ENCODE peak calls at places on chromosomes 11 and 22, in nine cellular contexts. S, T, C, G, H, V, X, B and Q are unnamed samples.

GRCh38 chr22:49799431-49800075 is 28.1 kb downstream of the BRD1 start:
- DNase-seq in G (no peak), V (no peak), S (no peak), X (no peak), B (no peak), T (no peak), H (no peak), C (no peak), Q (no peak)

GRCh38 chr11:32109596-32109995 is 18.7 kb downstream of the RCN1 start:
- DNase-seq in S (no peak), B (no peak), G (no peak), H (no peak), T (no peak), V (no peak), C (no peak), X (no peak), Q (no peak)

GRCh38 chr11:113473983-113474361 is 1.2 kb downstream of the DRD2 start:
- DNase-seq in S (no peak), B (no peak), H (no peak), X (no peak), V (no peak), G (no peak), T (no peak), C (no peak), Q (no peak)

GRCh38 chr22:26713823-26714449 is 56.5 kb downstream of the MIAT start:
- DNase-seq in V (no peak), H (no peak), S (peak), X (no peak), T (peak), B (no peak), G (no peak), C (no peak), Q (no peak)

GRCh38 chr11:117172678-117173421 is 5.7 kb upstream of the SIDT2 start:
- DNase-seq in H (no peak), V (no peak), G (peak), T (peak), C (no peak), B (no peak), X (no peak), S (no peak), Q (no peak)

GRCh38 chr11:62709262-62710000 is 2.0 kb downstream of the GNG3 start:
- DNase-seq in X (peak), T (peak), V (peak), S (peak), B (no peak), C (peak), G (peak), H (peak), Q (peak)

GRCh38 chr11:66659785-66660184 is 17.9 kb downstream of the RBM4B start:
- DNase-seq in S (no peak), C (no peak), T (no peak), X (no peak), V (no peak), G (no peak), B (no peak), H (no peak), Q (no peak)

GRCh38 chr11:12086271-12087074 is 23.9 kb upstream of the MICAL2 start:
- DNase-seq in X (peak), T (peak), H (no peak), G (peak), S (peak), B (peak), V (peak), C (no peak), Q (no peak)

GRCh38 chr11:78000193-78000592 is 5.7 kb upstream of the INTS4 start:
- DNase-seq in X (no peak), S (peak), V (no peak), H (peak), B (peak), T (peak), C (peak), G (peak), Q (peak)

GRCh38 chr11:78961938-78962701 is 387.5 kb upstream of the NARS2 start:
- DNase-seq in T (peak), S (peak), G (no peak), C (no peak), X (no peak), V (peak), B (no peak), H (no peak), Q (no peak)

DNA sequence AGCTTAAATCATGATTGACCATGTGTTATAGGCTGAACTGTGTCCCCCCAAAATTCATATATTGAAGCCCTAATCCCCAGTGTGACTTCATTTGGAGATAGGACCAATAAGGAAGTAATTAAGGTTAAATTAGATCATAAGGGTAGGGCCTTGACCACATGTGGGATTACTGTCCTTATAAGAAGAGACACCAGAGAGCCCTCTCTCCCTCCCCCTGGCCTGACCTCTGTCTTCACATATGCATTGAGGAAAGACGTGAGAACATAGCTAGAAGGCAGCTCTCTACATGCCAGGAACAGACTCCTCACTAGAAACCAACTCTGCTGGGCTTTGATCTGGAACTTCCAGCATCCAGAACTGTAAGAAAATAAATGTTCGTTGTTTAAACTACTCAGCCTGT is 13.6 kb upstream of the NUP50 start:
- DNase-seq in S (no peak), X (no peak), C (no peak), H (no peak), B (no peak), V (no peak), T (no peak), G (no peak), Q (no peak)
- H3K27ac ChIP-seq in S (peak), X (no peak), C (no peak), H (no peak), B (no peak), V (no peak), T (no peak), G (no peak), Q (no peak)

DNA sequence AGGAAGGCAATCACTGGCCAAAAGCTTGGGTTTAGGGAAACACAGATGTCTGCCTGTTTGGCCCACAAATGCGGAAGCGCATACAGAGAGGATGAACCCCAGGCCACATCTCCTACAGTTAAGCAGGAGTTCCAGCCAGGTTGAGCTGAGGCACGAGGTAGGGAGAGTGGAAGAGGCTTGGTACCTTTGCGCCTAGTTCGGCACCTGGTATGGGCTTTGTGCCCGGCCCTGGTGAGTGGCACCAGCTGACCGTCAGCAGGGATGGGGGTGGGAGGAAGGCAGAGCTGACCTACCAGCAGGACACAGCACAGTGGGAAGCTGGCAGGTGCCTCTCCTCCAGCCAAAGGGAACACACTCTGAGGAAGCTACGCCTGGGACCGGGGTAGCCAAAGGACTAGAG is 57.6 kb downstream of the KCNC1 start:
- DNase-seq in X (no peak), B (no peak), S (no peak), H (no peak), V (no peak), C (no peak), G (no peak), T (no peak), Q (no peak)
- H3K27ac ChIP-seq in X (no peak), B (no peak), S (no peak), H (no peak), V (no peak), C (no peak), G (no peak), T (no peak), Q (no peak)

GRCh38 chr11:74043450-74043849 is 34.6 kb upstream of the UCP3 start:
- DNase-seq in H (no peak), V (no peak), C (no peak), S (no peak), X (no peak), T (no peak), G (no peak), B (no peak), Q (no peak)
- H3K27ac ChIP-seq in H (no peak), V (no peak), C (no peak), S (no peak), X (no peak), T (no peak), G (no peak), B (no peak), Q (no peak)

DNA sequence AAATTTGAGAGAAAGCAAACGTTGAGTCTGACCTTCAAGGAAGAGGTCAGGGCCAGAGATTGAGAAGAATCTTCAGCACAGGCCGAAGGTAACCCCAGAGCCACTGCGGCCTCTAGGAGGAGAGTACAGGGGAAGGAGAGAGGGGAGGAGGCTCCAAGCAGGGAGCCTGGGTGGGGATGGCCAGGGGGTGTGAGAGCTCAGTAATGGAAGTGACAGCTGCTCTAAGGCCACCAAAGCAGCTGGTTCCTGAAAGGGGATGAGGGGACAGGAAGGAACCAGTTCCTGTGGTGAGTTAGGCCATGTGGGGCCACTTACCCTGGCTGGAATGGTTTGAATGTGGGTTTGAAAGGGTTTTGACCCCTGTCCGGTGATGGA is 46.1 kb downstream of the PISD start:
- DNase-seq in T (no peak), S (no peak), B (no peak), X (no peak), C (no peak), V (no peak), H (no peak), G (no peak), Q (no peak)
- H3K27ac ChIP-seq in T (no peak), S (no peak), B (no peak), X (peak), C (peak), V (no peak), H (peak), G (no peak), Q (no peak)

DNA sequence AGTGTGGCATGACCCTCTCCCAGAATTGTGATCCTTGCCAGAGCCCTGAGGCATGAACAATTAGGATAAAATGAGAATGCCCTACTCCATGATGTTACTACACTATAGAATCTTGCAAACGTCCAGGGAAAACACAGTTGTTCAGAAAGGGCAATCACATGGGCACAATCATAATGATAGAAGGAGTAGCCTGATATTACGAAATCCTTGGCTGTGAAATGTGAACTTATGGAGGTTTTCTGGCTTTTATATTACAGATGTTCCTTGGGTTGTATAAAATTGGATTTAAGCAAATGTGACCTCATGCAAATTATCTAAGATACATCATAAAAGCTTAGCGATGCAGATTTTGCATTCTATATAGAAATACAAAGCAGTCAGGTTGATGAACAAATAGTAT is 29.4 kb upstream of the TPH1 start:
- DNase-seq in X (no peak), V (no peak), G (no peak), S (no peak), C (no peak), H (no peak), T (no peak), B (no peak), Q (no peak)
- H3K27ac ChIP-seq in X (no peak), V (no peak), G (no peak), S (no peak), C (no peak), H (no peak), T (no peak), B (no peak), Q (no peak)

DNA sequence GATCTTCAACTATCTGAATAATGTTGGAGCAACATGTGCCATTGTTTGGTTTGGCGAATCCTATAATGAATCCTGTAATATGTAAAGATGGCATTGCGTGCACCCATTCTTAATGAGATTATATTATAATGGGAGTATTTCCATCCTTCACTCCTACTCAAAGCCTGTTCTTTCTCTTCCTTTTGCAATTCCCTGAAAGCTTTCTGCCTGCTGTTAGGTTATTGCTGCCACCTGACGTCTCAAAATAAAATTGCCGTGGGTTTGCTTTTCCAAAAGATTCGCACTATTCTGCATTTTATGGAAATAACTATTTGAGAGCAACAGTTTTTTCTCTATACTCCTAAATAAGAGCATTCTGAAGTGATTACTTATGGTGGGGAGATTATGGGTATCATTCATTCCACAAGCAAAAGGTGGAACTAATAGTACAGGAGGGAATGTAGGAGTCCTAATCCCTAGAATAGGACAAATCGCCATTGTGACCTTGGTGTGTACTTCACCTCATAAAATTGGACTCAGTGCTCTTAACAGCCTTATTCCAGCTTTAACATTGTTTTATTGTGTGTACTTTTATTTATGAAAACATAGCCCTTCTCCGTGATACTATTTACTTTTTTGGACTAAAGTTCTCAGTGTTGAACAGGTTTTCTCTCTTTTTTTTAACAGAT is 69.6 kb upstream of the ALKBH3 start:
- DNase-seq in B (no peak), T (no peak), H (no peak), S (no peak), V (no peak), G (no peak), C (no peak), X (no peak), Q (no peak)
- H3K27ac ChIP-seq in B (no peak), T (no peak), H (no peak), S (no peak), V (no peak), G (no peak), C (no peak), X (no peak), Q (no peak)